ENCODE peak calls at places on chromosomes 6 and 20, in ten cellular contexts. F is OCI-LY7, D is activated T-cell treated with anti-CD3 and anti-CD28 coated beads for 4 hours, M is mucosa of gallbladder, P is T1000, L is RWPE1, T is T-cell, B is sigmoid colon, E is NCI-H1930, G is brain microvascular endothelial cell. Z is an unnamed sample.

GRCh38 chr6:25670208-25670607 is 18.2 kb downstream of the SCGN start:
- DNase-seq in B (no peak), F (no peak), P (no peak), T (no peak), D (no peak), M (no peak), L (no peak), G (no peak), E (peak), Z (no peak)

GRCh38 chr6:157994126-157994795 is 12.6 kb downstream of the SYNJ2 start:
- DNase-seq in D (no peak), L (no peak), T (no peak), B (peak), P (no peak), M (no peak), F (no peak), G (no peak), E (no peak), Z (no peak)

GRCh38 chr6:1316482-1317220 is 4.8 kb downstream of the FOXQ1 start:
- DNase-seq in D (no peak), L (no peak), F (no peak), E (peak), G (no peak), M (no peak), B (no peak), P (peak), T (no peak), Z (no peak)

GRCh38 chr20:61123286-61123685 is 128.8 kb upstream of the CDH4 start:
- DNase-seq in D (no peak), M (no peak), F (no peak), P (no peak), L (no peak), G (no peak), E (no peak), T (no peak), B (no peak), Z (no peak)

GRCh38 chr6:121670511-121670910 is 235.1 kb downstream of the GJA1 start:
- DNase-seq in E (no peak), F (no peak), D (no peak), L (no peak), G (no peak), M (no peak), B (no peak), T (no peak), P (no peak), Z (no peak)

GRCh38 chr6:52498538-52499017 is 78.3 kb downstream of the TRAM2 start:
- DNase-seq in E (no peak), F (peak), M (peak), D (no peak), T (no peak), L (no peak), G (no peak), B (no peak), P (no peak), Z (no peak)

GRCh38 chr6:166104107-166104506 is 63.5 kb downstream of the TBXT start:
- DNase-seq in T (no peak), F (no peak), B (no peak), G (peak), L (no peak), D (no peak), P (no peak), E (no peak), M (no peak), Z (no peak)

GRCh38 chr6:73667798-73668197 is 14.0 kb upstream of the SLC17A5 start:
- DNase-seq in T (no peak), E (no peak), M (no peak), G (no peak), D (no peak), L (no peak), F (no peak), P (no peak), B (no peak), Z (no peak)

GRCh38 chr6:151869345-151869744 is 61.9 kb downstream of the ESR1 start:
- DNase-seq in T (no peak), M (no peak), F (no peak), P (no peak), E (no peak), L (no peak), B (no peak), D (no peak), G (no peak), Z (no peak)

Z was measured in CD4-positive, alpha-beta T cell.